ENCODE peak calls at places on chromosomes 12 and 14, in six cellular contexts. C is naive thymus-derived CD4-positive, alpha-beta T cell; L is aorta; T is heart left ventricle; W is endothelial cell of umbilical vein; Y is heart right ventricle. A is an unnamed sample. For H3K27me3, H3K9me3 and H3K4me1, the result is how much of the 10 kb centered on the place peaks cover.

GRCh38 chr14:85475113-85475512 is 54.8 kb upstream of the FLRT2 start:
- DNase-seq in T (no peak), L (no peak), W (peak), C (no peak), Y (no peak), A (no peak)

GRCh38 chr14:35403085-35403396 is 1.5 kb downstream of the NFKBIA start:
- DNase-seq in Y (peak), W (peak), L (peak), C (no peak), T (peak), A (no peak)

GRCh38 chr14:87312138-87312537 is 680.8 kb downstream of the GALC start:
- DNase-seq in C (no peak), W (no peak), Y (no peak), T (no peak), L (no peak), A (no peak)

GRCh38 chr14:37546621-37547447 is 48.2 kb downstream of the FOXA1 start:
- DNase-seq in C (no peak), Y (no peak), L (no peak), W (no peak), T (no peak), A (no peak)

GRCh38 chr14:69363964-69364363 is 34.1 kb downstream of the ERH start:
- DNase-seq in Y (no peak), L (no peak), C (no peak), T (no peak), W (no peak), A (no peak)

GRCh38 chr12:123714302-123714627 is 2.1 kb downstream of the ATP6V0A2 start:
- DNase-seq in Y (no peak), W (no peak), L (no peak), C (no peak), T (no peak), A (no peak)

GRCh38 chr14:95061317-95062093 is 95.8 kb downstream of the DICER1 start:
- DNase-seq in L (no peak), W (no peak), Y (no peak), C (no peak), T (no peak), A (no peak)

GRCh38 chr14:103103461-103104388 is 9.2 kb downstream of the EXOC3L4 start:
- DNase-seq in W (no peak), L (peak), T (no peak), Y (peak), C (no peak), A (no peak)

GRCh38 chr14:59282366-59282765 is 93.9 kb downstream of the DAAM1 start:
- DNase-seq in Y (no peak), T (no peak), C (no peak), W (no peak), L (no peak), A (no peak)

GRCh38 chr12:132489078-132489601 is 811 bp upstream of the FBRSL1 start:
- DNase-seq in W (peak), T (peak), C (peak), L (peak), Y (peak), A (no peak)
- H3K27me3 ChIP-seq in W (under half), T (under half), C (under half), L (under half), Y (under half), A (under half)

DNA sequence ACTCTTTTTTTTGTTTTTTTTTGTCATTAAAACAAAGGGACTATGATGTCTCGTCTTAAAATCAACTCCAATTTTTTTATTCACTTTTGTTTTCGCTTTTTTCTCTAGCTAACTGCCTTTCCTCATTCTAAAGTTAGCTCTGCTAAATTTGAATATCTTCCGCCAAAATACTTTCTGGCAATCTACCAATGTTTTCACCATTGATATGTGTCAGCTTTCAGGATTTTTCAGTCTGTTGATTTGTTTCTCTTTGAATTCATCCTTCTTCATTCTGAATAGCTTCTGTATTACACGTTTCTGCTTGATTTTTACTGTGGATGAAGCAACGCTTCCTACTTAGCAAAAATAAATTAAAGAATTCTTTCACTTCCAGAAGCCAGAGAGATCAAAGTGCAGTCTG is 38.7 kb upstream of the NOVA1 start:
- DNase-seq in L (no peak), Y (no peak), T (no peak), C (no peak), W (no peak), A (no peak)
- H3K9me3 ChIP-seq in L (under half), Y (under half), T (under half), C (under half), W (under half), A (under half)

GRCh38 chr14:71324767-71325272 is 417.6 kb downstream of the PCNX1 start:
- DNase-seq in Y (no peak), T (no peak), W (no peak), C (peak), L (no peak), A (no peak)

GRCh38 chr14:71331393-71331792 is 424.1 kb downstream of the PCNX1 start:
- DNase-seq in T (no peak), W (no peak), C (no peak), L (no peak), Y (no peak), A (no peak)

GRCh38 chr14:71328954-71329353 is 421.7 kb downstream of the PCNX1 start:
- DNase-seq in T (no peak), L (no peak), W (no peak), Y (no peak), C (no peak), A (no peak)

GRCh38 chr14:71328183-71328582 is 420.9 kb downstream of the PCNX1 start:
- DNase-seq in L (no peak), W (no peak), Y (no peak), C (no peak), T (no peak), A (no peak)

DNA sequence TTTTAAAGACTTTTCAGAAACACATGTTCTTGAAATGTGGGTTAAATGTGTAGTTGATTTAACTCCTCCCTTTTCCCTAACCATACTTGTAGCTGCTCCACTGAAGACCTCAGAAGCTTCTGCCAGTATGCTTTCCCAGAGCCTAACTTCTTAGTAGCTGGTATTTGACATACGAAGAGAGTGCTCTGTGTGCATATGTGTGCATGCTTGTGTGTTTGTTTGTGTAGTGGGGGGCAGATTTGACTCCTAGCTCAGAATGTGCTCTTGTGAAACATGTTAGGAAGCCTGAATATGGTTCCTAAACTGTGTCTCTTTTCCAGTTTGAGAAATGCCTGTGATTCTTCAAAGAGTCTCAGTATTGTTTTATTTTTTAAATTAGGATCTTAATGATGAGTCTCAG is 420.4 kb downstream of the PCNX1 start:
- DNase-seq in L (no peak), Y (no peak), C (no peak), T (no peak), W (no peak), A (no peak)
- H3K4me1 ChIP-seq in L (under half), Y (under half), C (under half), T (under half), W (under half), A (under half)

DNA sequence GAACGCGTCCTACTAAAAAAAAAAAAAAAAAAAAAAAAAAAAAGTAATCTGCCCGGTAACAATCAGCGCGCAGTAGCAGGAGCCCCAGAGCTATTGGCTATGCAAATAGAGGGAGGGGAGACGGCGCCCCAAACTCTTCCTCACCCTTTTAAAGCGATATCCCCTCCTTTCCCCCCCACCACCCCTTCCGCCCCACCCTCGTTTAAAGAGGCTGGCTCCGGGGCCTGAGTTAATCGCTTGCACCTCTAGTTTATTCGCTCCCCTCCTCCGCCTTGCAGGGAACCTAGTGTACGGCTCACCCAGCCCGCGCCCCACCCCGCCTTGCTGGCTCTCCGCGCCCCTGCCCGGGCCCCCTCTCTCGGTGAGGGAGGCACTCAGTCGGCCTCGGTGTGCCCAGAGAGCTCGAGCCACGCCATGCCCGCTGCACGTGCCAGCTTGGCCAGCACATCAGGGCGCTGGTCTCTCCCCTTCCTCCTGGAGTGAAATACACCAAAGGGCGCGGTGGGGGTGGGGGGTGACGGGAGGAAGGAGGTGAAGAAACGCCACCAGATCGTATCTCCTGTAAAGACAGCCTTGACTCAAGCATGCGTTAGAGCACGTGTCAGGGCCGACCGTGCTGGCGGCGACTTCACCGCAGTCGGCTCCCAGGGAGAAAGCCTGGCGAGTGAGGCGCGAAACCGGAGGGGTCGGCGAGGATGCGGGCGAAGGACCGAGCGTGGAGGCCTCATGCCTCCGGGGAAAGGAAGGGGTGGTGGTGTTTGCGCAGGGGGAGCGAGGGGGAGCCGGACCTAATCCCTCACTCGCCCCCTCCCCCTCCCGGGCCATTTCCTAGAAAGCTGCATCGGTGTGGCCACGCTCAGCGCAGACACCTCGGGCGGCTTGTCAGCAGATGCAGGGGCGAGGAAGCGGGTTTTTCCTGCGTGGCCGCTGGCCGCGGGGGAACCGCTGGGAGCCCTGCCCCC is 1.3 kb upstream of the CCND2 start:
- DNase-seq in Y (peak), W (peak), T (peak), L (peak), C (peak), A (peak)
- H3K27me3 ChIP-seq in Y (under half), W (half or more), T (under half), L (under half), C (under half), A (half or more)

DNA sequence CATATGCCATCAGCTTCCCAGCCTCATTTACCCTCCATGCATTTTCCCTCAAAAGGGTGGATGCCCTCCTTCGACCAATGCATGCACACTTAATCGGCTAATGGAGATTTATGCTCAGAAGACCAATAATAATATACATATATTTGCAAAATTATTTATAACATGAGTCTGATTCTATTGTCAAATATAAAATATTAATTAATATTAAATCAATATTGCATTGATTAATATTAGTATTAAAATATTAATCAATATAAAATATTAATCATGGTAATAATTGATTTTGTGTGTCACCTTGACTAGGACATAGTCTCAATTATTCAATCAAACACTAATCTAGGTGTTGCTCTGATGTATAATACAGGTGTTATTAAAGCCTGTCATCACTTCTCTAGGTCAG is 1282.5 kb downstream of the TMEM121 start:
- DNase-seq in Y (no peak), C (no peak), T (no peak), W (no peak), L (no peak), A (no peak)
- H3K9me3 ChIP-seq in Y (under half), C (under half), T (under half), W (under half), L (under half), A (under half)

GRCh38 chr14:73283592-73284379 is 46.5 kb downstream of the PAPLN start:
- DNase-seq in T (no peak), Y (no peak), C (no peak), W (no peak), L (no peak), A (no peak)

GRCh38 chr14:73286598-73286997 is 49.3 kb downstream of the PAPLN start:
- DNase-seq in L (no peak), C (no peak), T (no peak), W (no peak), Y (no peak), A (no peak)

GRCh38 chr14:73287071-73287470 is 49.8 kb downstream of the PAPLN start:
- DNase-seq in W (no peak), L (no peak), C (no peak), T (no peak), Y (no peak), A (peak)

GRCh38 chr14:73289308-73289707 is 52.0 kb downstream of the PAPLN start:
- DNase-seq in T (no peak), W (no peak), C (no peak), Y (no peak), L (no peak), A (no peak)

DNA sequence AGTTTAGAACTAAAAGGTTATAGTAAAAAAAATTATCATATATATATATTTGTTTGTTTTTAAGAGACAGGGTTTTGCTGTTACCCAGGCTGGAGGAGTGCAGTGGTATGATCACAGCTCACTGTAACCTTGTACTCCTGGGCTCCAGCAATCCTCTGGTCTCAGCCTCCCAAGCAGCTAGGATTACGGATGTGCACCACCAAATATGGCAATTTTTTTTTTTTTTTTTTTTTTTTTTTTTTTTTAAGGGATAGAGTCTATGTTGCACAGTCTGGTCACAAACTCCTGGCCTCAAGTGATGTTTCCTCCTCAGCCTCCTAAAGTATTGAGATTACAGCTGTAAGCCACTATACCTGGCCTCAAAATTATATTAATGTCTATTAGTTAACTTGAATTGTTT is 48.7 kb downstream of the PAPLN start:
- DNase-seq in W (no peak), T (no peak), C (no peak), Y (no peak), L (no peak), A (no peak)
- H3K4me1 ChIP-seq in W (under half), T (under half), C (under half), Y (under half), L (under half), A (under half)

DNA sequence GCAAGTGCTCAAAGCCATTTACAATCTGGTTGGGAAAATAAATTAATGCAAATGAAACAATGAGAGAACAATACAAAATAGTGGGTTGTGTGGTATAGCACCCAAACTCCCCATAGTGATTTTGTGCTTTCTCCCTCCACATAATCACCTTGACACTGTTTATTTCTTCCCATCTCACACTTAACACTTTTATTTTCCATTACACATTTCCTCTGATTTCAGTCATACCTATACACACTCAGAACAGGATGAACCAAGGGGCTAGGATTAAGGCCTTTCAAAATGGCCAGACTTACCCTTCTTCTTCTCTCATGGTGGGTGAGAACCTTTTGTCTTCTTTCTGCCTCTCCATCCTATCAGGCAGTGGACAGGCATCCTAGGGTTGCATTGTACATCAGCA is 13.9 kb upstream of the PDE1B start:
- DNase-seq in T (no peak), W (no peak), L (no peak), Y (no peak), C (no peak), A (no peak)
- H3K27me3 ChIP-seq in T (under half), W (under half), L (under half), Y (under half), C (under half), A (under half)

DNA sequence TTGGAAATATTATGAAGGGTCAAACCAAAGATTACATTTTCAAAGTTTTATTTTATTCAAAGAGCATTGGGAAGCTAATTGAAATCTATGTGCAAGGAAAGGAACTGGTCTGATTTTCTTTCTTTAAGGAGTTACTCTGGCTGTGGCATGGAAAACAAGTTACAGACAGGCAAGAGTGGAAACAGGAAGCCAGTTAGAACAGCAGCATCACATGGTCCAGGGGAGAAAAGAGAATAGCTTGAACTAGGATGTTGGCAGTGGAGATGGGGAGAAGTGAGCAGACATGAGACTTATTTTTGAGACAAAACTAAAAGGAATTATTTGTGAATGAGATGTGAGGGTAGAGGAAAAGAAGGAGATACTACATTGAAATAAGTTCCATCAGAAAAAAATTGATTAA is 3.4 kb downstream of the OR11G2 start:
- DNase-seq in W (no peak), T (no peak), Y (no peak), L (no peak), C (no peak), A (no peak)
- H3K9me3 ChIP-seq in W (under half), T (under half), Y (under half), L (under half), C (under half), A (under half)

GRCh38 chr12:47947273-47947672 is 16.1 kb upstream of the TMEM106C start:
- DNase-seq in L (no peak), W (no peak), T (no peak), Y (no peak), C (no peak), A (no peak)
- H3K4me1 ChIP-seq in L (under half), W (under half), T (under half), Y (under half), C (under half), A (under half)